ENCODE peak calls at places on chromosomes 6 and 20, in nine cellular contexts. B, U, D, P, H, S, A, Q and Z are unnamed samples. For H3K4me1, the result is how much of the 10 kb centered on the place peaks cover.

GRCh38 chr6:127352519-127352918 is 9.1 kb upstream of the ECHDC1 start:
- DNase-seq in B (no peak), U (no peak), D (no peak), P (no peak), H (no peak), S (no peak), A (no peak), Q (no peak), Z (no peak)

GRCh38 chr6:105209950-105210706 is 30.3 kb upstream of the POPDC3 start:
- DNase-seq in B (no peak), U (no peak), D (no peak), P (no peak), H (no peak), S (no peak), A (peak), Q (no peak), Z (no peak)

GRCh38 chr20:23659989-23660837 is 22.5 kb upstream of the CST3 start:
- DNase-seq in B (no peak), U (no peak), D (no peak), P (no peak), H (no peak), S (no peak), A (no peak), Q (no peak), Z (no peak)

GRCh38 chr6:32949113-32949512 is 3.8 kb downstream of the HLA-DMA start:
- DNase-seq in B (no peak), U (no peak), D (no peak), P (no peak), H (no peak), S (no peak), A (no peak), Q (no peak), Z (no peak)

GRCh38 chr20:62704341-62704948 is 4.2 kb upstream of the NTSR1 start:
- DNase-seq in B (no peak), U (peak), D (no peak), P (peak), H (peak), S (no peak), A (peak), Q (no peak), Z (peak)

GRCh38 chr6:157096522-157096921 is 226.8 kb downstream of the TMEM242 start:
- DNase-seq in B (no peak), U (peak), D (no peak), P (no peak), H (no peak), S (no peak), A (no peak), Q (no peak), Z (no peak)

GRCh38 chr20:38932457-38933120 is 6.4 kb downstream of the FAM83D start:
- DNase-seq in B (peak), U (no peak), D (no peak), P (no peak), H (no peak), S (no peak), A (no peak), Q (no peak), Z (no peak)

GRCh38 chr6:148795563-148795962 is 48.7 kb downstream of the UST start:
- DNase-seq in B (no peak), U (no peak), D (no peak), P (no peak), H (no peak), S (no peak), A (no peak), Q (no peak), Z (no peak)

GRCh38 chr6:35318200-35318844 is 20.7 kb downstream of the DEF6 start:
- DNase-seq in B (peak), U (peak), D (no peak), P (peak), H (peak), S (no peak), A (peak), Q (peak), Z (peak)

GRCh38 chr6:121349596-121349995 is 15.3 kb upstream of the TBC1D32 start:
- DNase-seq in B (no peak), U (no peak), D (no peak), P (no peak), H (no peak), S (no peak), A (no peak), Q (no peak), Z (no peak)

GRCh38 chr6:10991115-10991514 is 53.0 kb downstream of the ELOVL2 start:
- DNase-seq in B (no peak), U (no peak), D (no peak), P (no peak), H (no peak), S (no peak), A (no peak), Q (no peak), Z (no peak)

GRCh38 chr6:158396136-158396535 is 83.9 kb downstream of the TULP4 start:
- DNase-seq in B (no peak), U (no peak), D (no peak), P (no peak), H (no peak), S (no peak), A (no peak), Q (no peak), Z (no peak)

GRCh38 chr6:168263351-168263905 is 56.1 kb downstream of the DACT2 start:
- DNase-seq in B (no peak), U (no peak), D (no peak), P (no peak), H (no peak), S (no peak), A (no peak), Q (no peak), Z (no peak)

GRCh38 chr6:168258795-168259194 is 60.8 kb downstream of the DACT2 start:
- DNase-seq in B (no peak), U (no peak), D (no peak), P (no peak), H (no peak), S (no peak), A (no peak), Q (no peak), Z (no peak)

GRCh38 chr6:168260385-168260987 is 59.1 kb downstream of the DACT2 start:
- DNase-seq in B (no peak), U (no peak), D (no peak), P (no peak), H (no peak), S (no peak), A (no peak), Q (no peak), Z (no peak)

GRCh38 chr6:168264593-168265335 is 54.8 kb downstream of the DACT2 start:
- DNase-seq in B (peak), U (no peak), D (no peak), P (peak), H (no peak), S (no peak), A (no peak), Q (no peak), Z (peak)

DNA sequence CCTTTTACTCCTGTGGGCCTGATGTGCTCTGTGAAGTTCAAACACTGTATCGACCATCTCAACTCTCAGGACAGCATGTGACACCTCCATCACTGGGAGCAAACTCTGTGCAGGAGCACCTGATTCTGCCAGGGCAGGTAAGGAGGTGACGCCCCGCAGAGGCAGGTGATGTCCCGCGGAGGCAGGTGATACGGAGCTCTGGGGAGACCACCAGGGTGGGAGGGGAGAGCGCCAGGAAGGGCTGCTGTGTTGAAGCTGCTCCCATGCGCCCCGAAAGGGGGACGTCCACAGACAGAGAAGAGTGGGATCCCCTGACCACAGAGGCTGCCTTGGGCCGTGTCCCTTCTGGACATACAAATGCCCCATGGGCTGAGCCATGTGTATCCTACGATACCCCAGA is 58.3 kb downstream of the DACT2 start:
- DNase-seq in B (no peak), U (no peak), D (no peak), P (no peak), H (no peak), S (no peak), A (no peak), Q (no peak), Z (no peak)
- H3K4me1 ChIP-seq in B (under half), U (under half), D (under half), P (under half), H (under half), S (under half), A (under half), Q (under half), Z (under half)

DNA sequence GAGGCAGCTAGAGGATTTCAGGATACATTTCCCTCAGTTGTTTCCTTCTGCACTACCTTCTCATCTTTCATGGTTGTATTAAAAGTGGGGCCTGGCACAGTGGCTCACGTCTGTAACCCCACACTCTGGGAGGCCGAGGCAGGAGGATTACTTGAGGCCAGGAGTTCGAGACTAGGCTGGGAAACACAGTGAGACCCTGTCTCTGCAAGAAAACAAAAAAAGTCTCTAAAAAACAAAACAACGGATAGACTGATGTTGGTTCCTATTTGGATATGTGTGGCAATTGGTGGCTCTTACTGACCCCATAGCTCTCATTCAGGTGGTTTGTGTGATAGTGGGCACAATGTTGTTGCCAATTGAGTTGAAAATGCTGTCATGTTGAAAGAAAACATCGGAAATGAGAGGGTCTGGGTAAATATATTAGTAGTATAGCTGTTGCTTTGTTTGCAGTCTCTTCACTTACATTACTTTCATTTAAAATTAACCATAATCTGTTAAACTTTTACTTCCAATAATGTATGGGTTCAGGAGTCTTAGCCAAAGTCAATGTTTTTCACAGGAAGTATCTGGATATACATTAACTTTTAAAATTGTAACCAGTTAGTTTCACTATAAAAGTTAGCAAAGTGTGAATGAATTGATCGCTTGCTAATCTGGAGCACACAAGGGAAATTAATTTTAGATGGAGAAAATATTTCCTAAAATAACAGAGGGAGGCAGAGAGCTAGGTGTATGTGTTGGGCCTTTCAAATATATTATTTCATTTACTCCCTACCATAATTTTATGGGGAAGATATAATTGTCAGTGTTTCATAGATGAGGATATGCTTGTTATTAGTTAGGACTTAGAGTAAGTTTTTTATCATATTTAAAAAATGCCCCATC is 31.1 kb downstream of the UTRN start:
- DNase-seq in B (no peak), U (no peak), D (no peak), P (no peak), H (no peak), S (no peak), A (no peak), Q (no peak), Z (no peak)
- H3K4me1 ChIP-seq in B (under half), U (half or more), D (under half), P (under half), H (under half), S (under half), A (under half), Q (under half), Z (under half)

GRCh38 chr6:42251911-42252637 is 34.4 kb upstream of the MRPS10 start:
- DNase-seq in B (no peak), U (peak), D (no peak), P (peak), H (peak), S (no peak), A (no peak), Q (no peak), Z (no peak)

GRCh38 chr6:42250509-42250908 is 32.8 kb upstream of the MRPS10 start:
- DNase-seq in B (peak), U (no peak), D (no peak), P (no peak), H (no peak), S (no peak), A (no peak), Q (peak), Z (no peak)

GRCh38 chr6:42249279-42249678 is 31.6 kb upstream of the MRPS10 start:
- DNase-seq in B (no peak), U (no peak), D (no peak), P (no peak), H (no peak), S (no peak), A (no peak), Q (no peak), Z (no peak)

GRCh38 chr6:42254505-42254904 is 36.8 kb upstream of the MRPS10 start:
- DNase-seq in B (no peak), U (no peak), D (no peak), P (no peak), H (no peak), S (no peak), A (no peak), Q (no peak), Z (no peak)

GRCh38 chr6:42251500-42251899 is 33.8 kb upstream of the MRPS10 start:
- DNase-seq in B (no peak), U (no peak), D (no peak), P (no peak), H (no peak), S (no peak), A (no peak), Q (no peak), Z (no peak)
- H3K4me1 ChIP-seq in B (under half), U (under half), D (under half), P (under half), H (under half), S (under half), A (under half), Q (under half), Z (under half)

GRCh38 chr6:2873643-2874042 is 29.5 kb downstream of the SERPINB9 start:
- DNase-seq in B (no peak), U (no peak), D (no peak), P (no peak), H (no peak), S (no peak), A (no peak), Q (no peak), Z (no peak)

GRCh38 chr6:2877960-2878359 is 25.1 kb downstream of the SERPINB9 start:
- DNase-seq in B (no peak), U (no peak), D (no peak), P (no peak), H (no peak), S (peak), A (no peak), Q (no peak), Z (no peak)

GRCh38 chr6:2876210-2877056 is 26.7 kb downstream of the SERPINB9 start:
- DNase-seq in B (peak), U (peak), D (no peak), P (peak), H (peak), S (peak), A (peak), Q (no peak), Z (peak)

GRCh38 chr6:2877057-2877882 is 25.8 kb downstream of the SERPINB9 start:
- DNase-seq in B (peak), U (no peak), D (no peak), P (peak), H (peak), S (no peak), A (peak), Q (no peak), Z (no peak)

DNA sequence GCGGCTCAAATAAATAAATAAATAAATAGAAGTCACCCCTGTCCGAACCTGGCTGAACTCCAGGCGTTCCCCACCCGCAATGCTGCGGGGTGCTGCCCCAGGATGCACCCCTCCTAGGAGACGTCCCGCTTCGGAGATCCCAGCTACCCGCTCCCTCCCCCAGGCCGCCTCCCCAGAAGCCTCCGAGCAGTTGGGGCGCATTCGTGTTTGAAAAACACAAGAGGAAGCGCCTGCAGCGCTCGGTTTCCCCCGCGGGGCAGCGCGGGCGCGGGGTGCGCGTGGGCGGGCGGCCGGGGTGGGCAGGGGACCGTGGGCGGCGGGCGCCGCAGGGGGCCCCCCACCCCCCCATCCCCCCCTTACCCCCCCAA is 27.3 kb downstream of the SERPINB9 start:
- DNase-seq in B (peak), U (no peak), D (no peak), P (no peak), H (peak), S (peak), A (no peak), Q (no peak), Z (no peak)
- H3K4me1 ChIP-seq in B (under half), U (under half), D (under half), P (under half), H (under half), S (half or more), A (under half), Q (under half), Z (under half)

DNA sequence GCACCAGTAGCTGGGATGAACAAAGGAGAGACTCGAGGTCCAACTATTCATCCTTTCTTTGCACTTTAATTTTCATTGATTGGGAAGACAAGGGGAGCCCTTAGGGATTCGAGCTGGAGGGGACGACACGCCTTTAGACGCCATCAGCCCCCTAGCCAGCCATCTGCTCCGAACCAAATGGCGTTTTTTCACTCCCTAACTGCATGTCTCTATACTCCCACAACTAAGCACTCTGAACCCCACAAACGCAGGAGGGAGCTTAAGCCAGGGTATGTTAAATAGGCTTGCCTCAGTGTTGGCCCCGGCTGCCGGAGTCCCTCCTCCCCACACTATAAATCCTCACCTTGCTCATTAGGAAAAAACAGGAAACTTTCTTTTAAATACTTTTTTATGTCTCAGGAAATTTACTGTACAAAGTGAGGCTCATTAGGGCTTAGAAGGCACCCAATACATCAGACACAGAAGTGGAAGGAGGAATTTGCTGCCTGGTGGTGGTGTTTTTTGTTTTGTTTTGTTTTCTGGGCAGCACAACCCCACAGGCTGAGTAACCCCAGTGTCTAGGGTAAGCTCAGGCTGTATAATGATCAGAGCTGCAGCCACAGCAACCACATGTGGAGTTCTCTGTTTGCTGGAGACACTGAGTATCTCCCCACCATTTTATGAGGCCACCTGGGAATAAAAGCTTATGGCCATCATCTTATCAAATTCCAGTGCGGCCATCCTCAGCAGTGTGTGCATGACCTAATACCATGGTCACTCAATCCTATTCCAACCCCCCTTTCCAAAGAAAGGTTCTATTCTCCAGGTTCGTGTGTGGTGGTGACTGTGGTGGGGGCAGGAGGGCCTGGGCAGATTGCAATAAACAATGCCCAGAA is 3.2 kb upstream of the DLL1 start:
- DNase-seq in B (no peak), U (no peak), D (no peak), P (no peak), H (no peak), S (no peak), A (peak), Q (peak), Z (no peak)
- H3K4me1 ChIP-seq in B (under half), U (half or more), D (under half), P (under half), H (half or more), S (half or more), A (under half), Q (half or more), Z (half or more)

GRCh38 chr20:33791021-33791420 is 20.1 kb upstream of the CHMP4B start:
- DNase-seq in B (no peak), U (no peak), D (no peak), P (no peak), H (no peak), S (no peak), A (no peak), Q (no peak), Z (no peak)
- H3K4me1 ChIP-seq in B (under half), U (under half), D (under half), P (under half), H (half or more), S (under half), A (under half), Q (under half), Z (under half)

GRCh38 chr20:3797592-3798404 is 1.7 kb downstream of the CDC25B start:
- DNase-seq in B (no peak), U (peak), D (peak), P (no peak), H (peak), S (peak), A (peak), Q (no peak), Z (no peak)

GRCh38 chr20:3798405-3798768 is 2.3 kb downstream of the CDC25B start:
- DNase-seq in B (no peak), U (peak), D (no peak), P (no peak), H (no peak), S (no peak), A (no peak), Q (no peak), Z (no peak)

GRCh38 chr20:3796477-3797225 is 541 bp downstream of the CDC25B start:
- DNase-seq in B (no peak), U (peak), D (peak), P (no peak), H (no peak), S (no peak), A (peak), Q (no peak), Z (no peak)

GRCh38 chr20:3795511-3796468 is at the start of gene CDC25B:
- DNase-seq in B (peak), U (peak), D (peak), P (peak), H (peak), S (peak), A (peak), Q (peak), Z (peak)

GRCh38 chr20:3797226-3797545 is 1.1 kb downstream of the CDC25B start:
- DNase-seq in B (no peak), U (peak), D (peak), P (no peak), H (no peak), S (no peak), A (no peak), Q (no peak), Z (no peak)
- H3K4me1 ChIP-seq in B (under half), U (half or more), D (under half), P (under half), H (under half), S (half or more), A (under half), Q (under half), Z (under half)

GRCh38 chr6:16743661-16744210 is 17.5 kb downstream of the ATXN1 start:
- DNase-seq in B (no peak), U (no peak), D (no peak), P (no peak), H (no peak), S (no peak), A (no peak), Q (no peak), Z (no peak)

GRCh38 chr6:16739329-16739801 is 21.9 kb downstream of the ATXN1 start:
- DNase-seq in B (peak), U (no peak), D (no peak), P (no peak), H (no peak), S (no peak), A (peak), Q (no peak), Z (no peak)

GRCh38 chr6:16741112-16742016 is 19.9 kb downstream of the ATXN1 start:
- DNase-seq in B (no peak), U (no peak), D (peak), P (peak), H (no peak), S (peak), A (peak), Q (no peak), Z (no peak)

GRCh38 chr6:16737926-16738325 is 23.3 kb downstream of the ATXN1 start:
- DNase-seq in B (no peak), U (no peak), D (no peak), P (no peak), H (no peak), S (no peak), A (no peak), Q (no peak), Z (no peak)

GRCh38 chr6:16742116-16742515 is 19.1 kb downstream of the ATXN1 start:
- DNase-seq in B (no peak), U (no peak), D (no peak), P (no peak), H (no peak), S (no peak), A (no peak), Q (no peak), Z (no peak)
- H3K4me1 ChIP-seq in B (under half), U (half or more), D (under half), P (under half), H (under half), S (under half), A (half or more), Q (under half), Z (half or more)